ENCODE peak calls at places on chromosomes 12 and 14, in six cellular contexts. R, E, M, U, X and D are unnamed samples.

GRCh38 chr14:20489093-20489994 is 16.0 kb upstream of the RNASE10 start:
- DNase-seq in R (no peak), E (no peak), M (no peak), U (no peak), X (peak; percentile 47), D (no peak)

GRCh38 chr12:76032043-76032981 is 736 bp upstream of the PHLDA1 start:
- DNase-seq in R (peak; percentile 62), E (no peak), M (peak; percentile 73), U (no peak), X (peak; percentile 90), D (peak; percentile 41)

GRCh38 chr12:132346496-132347470 is 17.4 kb upstream of the GALNT9 start:
- DNase-seq in R (no peak), E (no peak), M (no peak), U (no peak), X (no peak), D (peak; percentile 7)

GRCh38 chr12:64912501-64912900 is 88.1 kb downstream of the TBC1D30 start:
- DNase-seq in R (no peak), E (no peak), M (no peak), U (no peak), X (peak; percentile 41), D (peak; percentile 66)

GRCh38 chr14:91754185-91754584 is 22.3 kb upstream of the CATSPERB start:
- DNase-seq in R (no peak), E (no peak), M (no peak), U (no peak), X (no peak), D (no peak)

GRCh38 chr14:68888025-68888850 is 90.9 kb downstream of the ACTN1 start:
- DNase-seq in R (no peak), E (no peak), M (no peak), U (no peak), X (no peak), D (no peak)

GRCh38 chr12:69071091-69071370 is 138.1 kb upstream of the CPM start:
- DNase-seq in R (no peak), E (no peak), M (no peak), U (no peak), X (no peak), D (no peak)

GRCh38 chr12:14111230-14111865 is 129.9 kb upstream of the GRIN2B start:
- DNase-seq in R (no peak), E (no peak), M (peak; percentile 76), U (peak; percentile 2), X (no peak), D (no peak)

GRCh38 chr12:17214910-17215309 is 608.9 kb upstream of the LMO3 start:
- DNase-seq in R (no peak), E (no peak), M (no peak), U (no peak), X (no peak), D (no peak)

GRCh38 chr14:63383776-63384367 is 65.1 kb upstream of the GPHB5 start:
- DNase-seq in R (no peak), E (no peak), M (no peak), U (no peak), X (no peak), D (no peak)

GRCh38 chr12:113875681-113876080 is 90.4 kb downstream of the RBM19 start:
- DNase-seq in R (no peak), E (no peak), M (no peak), U (no peak), X (no peak), D (no peak)

GRCh38 chr12:106291342-106291741 is 11.2 kb upstream of the TCP11L2 start:
- DNase-seq in R (no peak), E (no peak), M (no peak), U (no peak), X (no peak), D (no peak)

GRCh38 chr12:75990189-75990912 is 41.2 kb downstream of the PHLDA1 start:
- DNase-seq in R (no peak), E (no peak), M (no peak), U (no peak), X (no peak), D (no peak)

GRCh38 chr12:6263931-6264330 is 46.6 kb upstream of the PLEKHG6 start:
- DNase-seq in R (no peak), E (no peak), M (no peak), U (no peak), X (no peak), D (no peak)

GRCh38 chr12:79691299-79692248 is 810 bp upstream of the PAWR start:
- DNase-seq in R (no peak), E (no peak), M (no peak), U (peak; percentile 69), X (peak; percentile 96), D (no peak)

GRCh38 chr12:122031342-122032216 is 9.9 kb downstream of the BCL7A start:
- DNase-seq in R (peak; percentile 57), E (no peak), M (peak; percentile 90), U (no peak), X (peak; percentile 58), D (peak; percentile 82)

GRCh38 chr14:62084020-62084419 is 321.8 kb downstream of the SNAPC1 start:
- DNase-seq in R (no peak), E (no peak), M (no peak), U (no peak), X (no peak), D (no peak)

GRCh38 chr14:65077318-65077717 is 25.0 kb downstream of the MAX start:
- DNase-seq in R (no peak), E (no peak), M (peak; percentile 41), U (no peak), X (no peak), D (no peak)

GRCh38 chr14:65079788-65080187 is 22.5 kb downstream of the MAX start:
- DNase-seq in R (no peak), E (no peak), M (no peak), U (no peak), X (no peak), D (no peak)

GRCh38 chr14:65084554-65085190 is 17.6 kb downstream of the MAX start:
- DNase-seq in R (no peak), E (no peak), M (no peak), U (no peak), X (peak; percentile 17), D (no peak)

GRCh38 chr14:65079201-65079600 is 23.1 kb downstream of the MAX start:
- DNase-seq in R (no peak), E (no peak), M (no peak), U (no peak), X (no peak), D (no peak)

GRCh38 chr14:65080954-65081747 is 21.2 kb downstream of the MAX start:
- DNase-seq in R (no peak), E (no peak), M (no peak), U (no peak), X (no peak), D (no peak)
- H3K4me1 ChIP-seq in R (no peaks in the 10 kb centered on the region), E (peaks cover 44% of the 10 kb centered on the region), M (no peaks in the 10 kb centered on the region), U (no peaks in the 10 kb centered on the region), X (peaks cover 8% of the 10 kb centered on the region), D (peaks cover 19% of the 10 kb centered on the region)

GRCh38 chr14:104363891-104364760 is 215.4 kb upstream of the C14orf180 start:
- DNase-seq in R (peak; percentile 26), E (no peak), M (no peak), U (no peak), X (no peak), D (peak; percentile 43)
- H3K27me3 ChIP-seq in R (no peaks in the 10 kb centered on the region), E (no peaks in the 10 kb centered on the region), M (no peaks in the 10 kb centered on the region), U (no peaks in the 10 kb centered on the region), X (no peaks in the 10 kb centered on the region), D (no peaks in the 10 kb centered on the region)

GRCh38 chr12:2319136-2319535 is 266.3 kb downstream of the CACNA1C start:
- DNase-seq in R (no peak), E (no peak), M (no peak), U (no peak), X (no peak), D (no peak)
- H3K4me1 ChIP-seq in R (peaks cover 6% of the 10 kb centered on the region), E (peaks cover 14% of the 10 kb centered on the region), M (no peaks in the 10 kb centered on the region), U (no peaks in the 10 kb centered on the region), X (peaks cover 13% of the 10 kb centered on the region), D (peaks cover 11% of the 10 kb centered on the region)

GRCh38 chr14:48614003-48614402 is 938.6 kb upstream of the MDGA2 start:
- DNase-seq in R (no peak), E (no peak), M (no peak), U (no peak), X (no peak), D (no peak)

GRCh38 chr14:48615618-48616017 is 940.2 kb upstream of the MDGA2 start:
- DNase-seq in R (no peak), E (no peak), M (no peak), U (no peak), X (no peak), D (no peak)

GRCh38 chr14:48616941-48617340 is 941.5 kb upstream of the MDGA2 start:
- DNase-seq in R (no peak), E (no peak), M (no peak), U (no peak), X (no peak), D (no peak)
- H3K27me3 ChIP-seq in R (no peaks in the 10 kb centered on the region), E (no peaks in the 10 kb centered on the region), M (no peaks in the 10 kb centered on the region), U (no peaks in the 10 kb centered on the region), X (no peaks in the 10 kb centered on the region), D (no peaks in the 10 kb centered on the region)

DNA sequence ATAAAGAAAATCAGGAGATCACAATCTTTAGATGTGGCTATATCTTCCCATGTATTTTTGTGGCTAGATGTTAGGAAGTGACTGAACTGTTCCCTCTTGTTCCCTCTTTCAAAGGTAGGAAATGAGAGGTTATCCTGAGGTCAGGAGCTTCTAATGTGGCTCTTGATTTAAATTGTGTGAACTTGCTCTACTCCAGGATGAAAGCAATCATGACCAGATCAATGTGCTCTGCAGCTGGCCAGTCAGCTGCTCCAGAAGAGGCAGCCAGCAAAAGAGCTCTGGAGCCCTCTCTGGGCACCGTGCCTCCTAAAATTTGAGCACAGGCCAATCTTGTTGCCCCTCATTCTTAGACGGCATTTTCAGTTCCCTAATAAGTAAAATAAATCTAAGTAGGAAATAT is 32.0 kb downstream of the CDK17 start:
- DNase-seq in R (no peak), E (no peak), M (no peak), U (no peak), X (peak; percentile 27), D (peak; percentile 65)
- H3K4me1 ChIP-seq in R (no peaks in the 10 kb centered on the region), E (peaks cover 24% of the 10 kb centered on the region), M (no peaks in the 10 kb centered on the region), U (peaks cover 16% of the 10 kb centered on the region), X (peaks cover 61% of the 10 kb centered on the region), D (peaks cover 4% of the 10 kb centered on the region)

GRCh38 chr12:56683-57346 is 9.8 kb upstream of the IQSEC3 start:
- DNase-seq in R (no peak), E (no peak), M (peak; percentile 39), U (no peak), X (no peak), D (no peak)
- H3K27me3 ChIP-seq in R (peaks cover 3% of the 10 kb centered on the region), E (no peaks in the 10 kb centered on the region), M (peaks cover 5% of the 10 kb centered on the region), U (peaks cover 48% of the 10 kb centered on the region), X (peaks cover 53% of the 10 kb centered on the region), D (peaks cover 3% of the 10 kb centered on the region)

GRCh38 chr12:10717410-10717809 is 5.7 kb downstream of the YBX3 start:
- DNase-seq in R (no peak), E (no peak), M (no peak), U (no peak), X (peak; percentile 43), D (no peak)

GRCh38 chr12:10720974-10721565 is 2.1 kb downstream of the YBX3 start:
- DNase-seq in R (no peak), E (no peak), M (no peak), U (no peak), X (peak; percentile 37), D (no peak)

GRCh38 chr12:10718279-10718821 is 4.8 kb downstream of the YBX3 start:
- DNase-seq in R (no peak), E (no peak), M (no peak), U (no peak), X (peak; percentile 85), D (no peak)

GRCh38 chr12:10721654-10722501 is 1.2 kb downstream of the YBX3 start:
- DNase-seq in R (peak; percentile 96), E (peak; percentile 8), M (peak; percentile 76), U (peak; percentile 59), X (peak; percentile 97), D (peak; percentile 95)

GRCh38 chr12:10719482-10719881 is 3.6 kb downstream of the YBX3 start:
- DNase-seq in R (no peak), E (no peak), M (no peak), U (no peak), X (no peak), D (no peak)
- H3K4me1 ChIP-seq in R (peaks cover 2% of the 10 kb centered on the region), E (peaks cover 52% of the 10 kb centered on the region), M (peaks cover 2% of the 10 kb centered on the region), U (peaks cover 55% of the 10 kb centered on the region), X (peaks cover 67% of the 10 kb centered on the region), D (peaks cover 7% of the 10 kb centered on the region)